ENCODE peak calls at places on chromosomes 2 and 18, in eight cellular contexts. M, B, Z, I, D, H, Q and T are unnamed samples.

GRCh38 chr2:240946654-240947053 is 40.5 kb downstream of the CROCC2 start:
- DNase-seq in M (no peak), B (no peak), Z (no peak), I (no peak), D (no peak), H (peak; percentile 32), Q (no peak), T (no peak)

GRCh38 chr18:22226801-22227200 is 57.4 kb downstream of the GATA6 start:
- DNase-seq in M (peak; percentile 36), B (no peak), Z (no peak), I (no peak), D (no peak), H (no peak), Q (no peak), T (no peak)

GRCh38 chr2:236063994-236064393 is 104.2 kb downstream of the GBX2 start:
- DNase-seq in M (no peak), B (no peak), Z (no peak), I (no peak), D (no peak), H (no peak), Q (no peak), T (no peak)

GRCh38 chr2:11876436-11876835 is 130.0 kb downstream of the LPIN1 start:
- DNase-seq in M (no peak), B (no peak), Z (no peak), I (no peak), D (no peak), H (no peak), Q (no peak), T (no peak)

GRCh38 chr2:169069341-169069740 is at the start of gene DHRS9:
- DNase-seq in M (peak; percentile 89), B (no peak), Z (no peak), I (peak; percentile 39), D (no peak), H (no peak), Q (peak; percentile 86), T (no peak)

GRCh38 chr2:187054501-187055319 is 205.7 kb upstream of the ZSWIM2 start:
- DNase-seq in M (no peak), B (peak; percentile 6), Z (peak; percentile 38), I (peak; percentile 4), D (no peak), H (no peak), Q (no peak), T (no peak)

GRCh38 chr18:70464343-70465114 is 175.7 kb downstream of the SOCS6 start:
- DNase-seq in M (peak; percentile 72), B (peak; percentile 82), Z (peak; percentile 59), I (peak; percentile 73), D (peak; percentile 73), H (peak; percentile 84), Q (peak; percentile 73), T (peak; percentile 24)

GRCh38 chr18:3449702-3450357 is at the start of gene TGIF1:
- DNase-seq in M (peak; percentile 83), B (peak; percentile 75), Z (no peak), I (peak; percentile 76), D (peak; percentile 84), H (peak; percentile 94), Q (peak; percentile 92), T (peak; percentile 21)

GRCh38 chr18:1806884-1807615 is 764.3 kb downstream of the METTL4 start:
- DNase-seq in M (no peak), B (no peak), Z (no peak), I (no peak), D (no peak), H (no peak), Q (no peak), T (no peak)

GRCh38 chr18:54671291-54671881 is 80.3 kb downstream of the DYNAP start:
- DNase-seq in M (peak; percentile 33), B (no peak), Z (peak; percentile 17), I (peak; percentile 46), D (no peak), H (no peak), Q (peak; percentile 63), T (peak; percentile 26)

GRCh38 chr2:75621228-75621627 is 25.4 kb upstream of the MRPL19 start:
- DNase-seq in M (no peak), B (no peak), Z (no peak), I (no peak), D (no peak), H (no peak), Q (no peak), T (no peak)

GRCh38 chr2:207289295-207290018 is 123.7 kb upstream of the KLF7 start:
- DNase-seq in M (no peak), B (no peak), Z (peak; percentile 4), I (peak; percentile 76), D (no peak), H (no peak), Q (peak; percentile 58), T (no peak)

GRCh38 chr2:29123584-29124349 is 8.6 kb downstream of the CLIP4 start:
- DNase-seq in M (peak; percentile 94), B (no peak), Z (no peak), I (peak; percentile 49), D (no peak), H (no peak), Q (peak; percentile 82), T (no peak)

GRCh38 chr2:40962026-40962425 is 510.1 kb upstream of the SLC8A1 start:
- DNase-seq in M (no peak), B (no peak), Z (no peak), I (peak; percentile 95), D (no peak), H (no peak), Q (peak; percentile 1), T (no peak)

GRCh38 chr2:158691619-158692018 is 103.5 kb upstream of the DAPL1 start:
- DNase-seq in M (no peak), B (no peak), Z (no peak), I (no peak), D (no peak), H (no peak), Q (no peak), T (no peak)

GRCh38 chr2:73202156-73203054 is at the start of gene NOTO:
- DNase-seq in M (no peak), B (peak; percentile 31), Z (no peak), I (no peak), D (no peak), H (no peak), Q (peak; percentile 10), T (no peak)

GRCh38 chr2:207487650-207488315 is 42.0 kb upstream of the CREB1 start:
- DNase-seq in M (peak; percentile 93), B (no peak), Z (no peak), I (no peak), D (no peak), H (no peak), Q (peak; percentile 76), T (no peak)

GRCh38 chr2:37343537-37344434 is 644 bp upstream of the QPCT start:
- DNase-seq in M (peak; percentile 76), B (peak; percentile 22), Z (no peak), I (peak; percentile 47), D (no peak), H (no peak), Q (peak; percentile 71), T (no peak)
- TF ChIP-seq CTCF in M (peak; percentile 46), B (no peak), Z (no peak), I (no peak), D (peak; percentile 47), H (peak; percentile 24), Q (peak; percentile 53), T (no peak)

DNA sequence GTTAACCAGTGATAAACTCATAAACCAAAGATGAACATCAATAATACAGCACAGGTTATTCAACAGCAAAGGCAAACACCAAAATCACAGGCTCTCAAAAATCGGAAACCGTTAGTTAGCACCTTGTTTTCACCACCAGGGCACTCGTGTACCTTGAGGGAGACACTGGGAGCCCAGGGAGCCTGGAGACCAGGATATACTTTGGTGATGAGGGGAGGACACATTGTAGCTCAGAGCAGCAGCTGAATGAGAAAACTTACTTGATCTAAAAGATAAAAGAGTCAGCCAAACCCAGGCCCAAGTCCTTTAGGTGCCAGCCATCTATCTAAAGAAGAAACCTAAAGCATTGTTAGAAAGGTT is 19.4 kb downstream of the BCL11A start:
- DNase-seq in M (no peak), B (no peak), Z (no peak), I (no peak), D (no peak), H (no peak), Q (no peak), T (no peak)
- TF ChIP-seq CTCF in M (no peak), B (no peak), Z (no peak), I (no peak), D (no peak), H (peak; percentile 7), Q (no peak), T (no peak)

GRCh38 chr18:77055429-77056310 is 76.9 kb downstream of the MBP start:
- DNase-seq in M (no peak), B (no peak), Z (peak; percentile 59), I (no peak), D (peak; percentile 34), H (no peak), Q (no peak), T (no peak)

GRCh38 chr18:77053616-77054287 is 78.8 kb downstream of the MBP start:
- DNase-seq in M (no peak), B (no peak), Z (no peak), I (no peak), D (no peak), H (no peak), Q (no peak), T (no peak)

GRCh38 chr18:77054288-77054605 is 78.3 kb downstream of the MBP start:
- DNase-seq in M (no peak), B (no peak), Z (peak; percentile 44), I (no peak), D (no peak), H (no peak), Q (no peak), T (no peak)

GRCh38 chr18:77056399-77057015 is 76.1 kb downstream of the MBP start:
- DNase-seq in M (no peak), B (no peak), Z (no peak), I (no peak), D (no peak), H (no peak), Q (no peak), T (no peak)

DNA sequence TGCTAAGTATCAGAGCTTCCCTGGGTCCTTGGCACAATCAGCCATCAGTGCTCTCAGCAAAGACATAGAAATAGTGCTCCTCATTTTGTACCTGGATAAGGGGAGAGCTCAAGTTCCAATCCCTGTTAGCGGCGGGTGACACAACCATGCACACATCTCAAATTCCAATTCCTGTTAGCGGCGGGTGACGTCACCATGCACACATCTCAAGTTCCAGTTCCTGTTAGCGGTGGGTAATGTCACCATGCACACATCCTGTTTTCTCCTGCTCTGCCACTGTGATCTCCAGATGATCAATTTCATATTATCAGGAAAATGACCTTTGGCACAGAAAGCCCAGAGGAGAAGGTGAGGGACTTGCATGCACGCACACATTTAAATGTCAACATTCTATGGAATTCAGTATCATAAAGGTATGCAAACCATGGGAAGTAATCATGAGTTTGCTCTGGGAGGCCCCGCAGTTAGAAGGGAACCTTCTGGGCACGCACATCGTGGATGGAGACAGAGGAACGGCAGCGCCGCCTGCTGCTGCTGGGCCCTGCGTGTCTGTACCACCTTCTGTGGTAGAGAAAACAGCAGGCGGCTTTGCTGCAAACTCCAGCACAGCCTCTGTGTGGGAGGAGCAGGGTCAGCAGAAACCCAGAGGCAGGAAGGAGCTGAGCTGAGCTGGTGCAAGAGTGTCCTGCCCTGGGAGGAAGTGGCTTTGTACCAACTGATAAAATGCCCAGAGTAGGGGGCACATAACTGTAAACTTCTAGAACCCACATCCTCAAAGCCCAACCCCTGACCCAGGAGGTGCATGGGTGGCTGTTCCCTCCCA is 77.8 kb downstream of the MBP start:
- DNase-seq in M (peak; percentile 80), B (peak; percentile 72), Z (peak; percentile 95), I (peak; percentile 88), D (peak; percentile 81), H (peak; percentile 90), Q (peak; percentile 94), T (peak; percentile 84)
- TF ChIP-seq CTCF in M (peak; percentile 64), B (no peak), Z (peak; percentile 78), I (peak; percentile 64), D (peak; percentile 68), H (peak; percentile 17), Q (peak; percentile 94), T (peak; percentile 89)

GRCh38 chr18:23737578-23737977 is 48.3 kb downstream of the LAMA3 start:
- DNase-seq in M (no peak), B (no peak), Z (no peak), I (no peak), D (no peak), H (no peak), Q (no peak), T (no peak)
- TF ChIP-seq CTCF in M (no peak), B (no peak), Z (no peak), I (no peak), D (no peak), H (no peak), Q (no peak), T (no peak)